ENCODE peak calls at places on chromosomes 11 and 22, in nine cellular contexts. U is activated CD4-positive, alpha-beta T cell treated with anti-CD3 and anti-CD28 coated beads for 24 hours; B is activated gamma-delta T cell; F is astrocyte of the cerebellum; K is progenitor cell of endocrine pancreas; S is T-helper 2 cell; O is spleen; Z is mesendoderm; Y is NCI-H774. J is an unnamed sample.

GRCh38 chr11:48045536-48045935 is 65.2 kb downstream of the PTPRJ start:
- DNase-seq in U (no peak), B (no peak), F (no peak), K (no peak), S (no peak), O (peak), Z (no peak), Y (no peak), J (no peak)

GRCh38 chr22:22377335-22377734 is 131.2 kb downstream of the ZNF280B start:
- DNase-seq in U (no peak), B (no peak), F (no peak), K (no peak), S (no peak), O (no peak), Z (no peak), Y (no peak), J (no peak)

GRCh38 chr11:119673389-119674336 is 55.3 kb downstream of the NECTIN1 start:
- DNase-seq in U (peak), B (no peak), F (no peak), K (no peak), S (no peak), O (peak), Z (no peak), Y (no peak), J (peak)

GRCh38 chr11:11582261-11582701 is 39.5 kb downstream of the GALNT18 start:
- DNase-seq in U (no peak), B (no peak), F (no peak), K (no peak), S (no peak), O (no peak), Z (no peak), Y (no peak), J (no peak)

GRCh38 chr11:130122141-130122575 is 37.4 kb upstream of the ST14 start:
- DNase-seq in U (peak), B (no peak), F (no peak), K (no peak), S (no peak), O (no peak), Z (no peak), Y (no peak), J (no peak)

GRCh38 chr11:19664896-19665548 is 47.6 kb upstream of the NAV2 start:
- DNase-seq in U (no peak), B (no peak), F (no peak), K (no peak), S (no peak), O (no peak), Z (peak), Y (no peak), J (no peak)

GRCh38 chr22:37492428-37493344 is 6.5 kb upstream of the MFNG start:
- DNase-seq in U (peak), B (no peak), F (no peak), K (no peak), S (peak), O (no peak), Z (peak), Y (no peak), J (peak)

GRCh38 chr22:42114721-42115120 is 15.9 kb downstream of the CYP2D6 start:
- DNase-seq in U (no peak), B (no peak), F (no peak), K (no peak), S (no peak), O (no peak), Z (peak), Y (no peak), J (no peak)

GRCh38 chr22:22609271-22609670 is 35.1 kb upstream of the GGTLC2 start:
- DNase-seq in U (no peak), B (no peak), F (no peak), K (no peak), S (no peak), O (no peak), Z (no peak), Y (no peak), J (no peak)

GRCh38 chr11:112511271-112511670 is 250.6 kb upstream of the PLET1 start:
- DNase-seq in U (no peak), B (no peak), F (no peak), K (no peak), S (no peak), O (no peak), Z (no peak), Y (no peak), J (no peak)

GRCh38 chr11:112762686-112763048 is 198.6 kb upstream of the NCAM1 start:
- DNase-seq in U (no peak), B (no peak), F (no peak), K (no peak), S (no peak), O (no peak), Z (no peak), Y (no peak), J (no peak)

GRCh38 chr11:13261600-13262061 is 16.0 kb upstream of the BMAL1 start:
- DNase-seq in U (no peak), B (no peak), F (peak), K (no peak), S (no peak), O (no peak), Z (peak), Y (no peak), J (no peak)

GRCh38 chr22:43862074-43862881 is at the start of gene SULT4A1:
- DNase-seq in U (no peak), B (no peak), F (no peak), K (no peak), S (no peak), O (peak), Z (peak), Y (peak), J (no peak)

GRCh38 chr22:27605390-27605789 is 196.2 kb downstream of the MN1 start:
- DNase-seq in U (no peak), B (no peak), F (no peak), K (no peak), S (no peak), O (peak), Z (no peak), Y (no peak), J (no peak)

GRCh38 chr11:3837793-3838192 is 3.0 kb downstream of the RHOG start:
- DNase-seq in U (no peak), B (no peak), F (no peak), K (no peak), S (no peak), O (peak), Z (no peak), Y (no peak), J (peak)

GRCh38 chr11:128472128-128473110 is 114.9 kb downstream of the ETS1 start:
- DNase-seq in U (no peak), B (no peak), F (no peak), K (no peak), S (no peak), O (no peak), Z (no peak), Y (no peak), J (peak)

GRCh38 chr11:72774499-72774898 is 19.3 kb downstream of the STARD10 start:
- DNase-seq in U (no peak), B (no peak), F (no peak), K (no peak), S (no peak), O (no peak), Z (no peak), Y (no peak), J (no peak)

GRCh38 chr11:34631297-34631696 is 10.4 kb downstream of the EHF start:
- DNase-seq in U (no peak), B (no peak), F (no peak), K (no peak), S (no peak), O (no peak), Z (no peak), Y (no peak), J (no peak)

GRCh38 chr11:56740886-56741285 is 7.6 kb downstream of the OR9G4 start:
- DNase-seq in U (no peak), B (no peak), F (no peak), K (no peak), S (no peak), O (no peak), Z (no peak), Y (no peak), J (no peak)

GRCh38 chr11:63839508-63840355 is 822 bp downstream of the MARK2 start:
- DNase-seq in U (peak), B (peak), F (no peak), K (no peak), S (no peak), O (peak), Z (no peak), Y (no peak), J (peak)

GRCh38 chr11:43751726-43752125 is 71.2 kb downstream of the HSD17B12 start:
- DNase-seq in U (no peak), B (no peak), F (no peak), K (no peak), S (no peak), O (no peak), Z (no peak), Y (no peak), J (no peak)

GRCh38 chr11:27464155-27464759 is 8.3 kb downstream of the LGR4 start:
- DNase-seq in U (no peak), B (no peak), F (no peak), K (no peak), S (no peak), O (no peak), Z (peak), Y (no peak), J (no peak)

GRCh38 chr11:133078591-133079179 is 453.6 kb downstream of the OPCML start:
- DNase-seq in U (no peak), B (no peak), F (peak), K (peak), S (no peak), O (no peak), Z (peak), Y (peak), J (peak)

GRCh38 chr22:35541254-35541748 is 670 bp downstream of the RASD2 start:
- DNase-seq in U (no peak), B (no peak), F (no peak), K (no peak), S (no peak), O (no peak), Z (no peak), Y (no peak), J (no peak)

GRCh38 chr22:37186228-37186996 is 1.6 kb downstream of the C1QTNF6 start:
- DNase-seq in U (no peak), B (no peak), F (peak), K (no peak), S (no peak), O (peak), Z (peak), Y (no peak), J (peak)

GRCh38 chr11:70672991-70673670 is 274.8 kb downstream of the CTTN start:
- DNase-seq in U (no peak), B (no peak), F (no peak), K (no peak), S (no peak), O (no peak), Z (no peak), Y (no peak), J (no peak)

GRCh38 chr22:39574779-39575551 is 4.4 kb downstream of the CACNA1I start:
- DNase-seq in U (no peak), B (no peak), F (peak), K (no peak), S (no peak), O (no peak), Z (peak), Y (no peak), J (no peak)

GRCh38 chr22:19760652-19761002 is at the start of gene TBX1:
- DNase-seq in U (no peak), B (no peak), F (no peak), K (no peak), S (no peak), O (no peak), Z (no peak), Y (no peak), J (no peak)

GRCh38 chr22:33896801-33897620 is 23.3 kb downstream of the LARGE1 start:
- DNase-seq in U (no peak), B (no peak), F (no peak), K (no peak), S (no peak), O (no peak), Z (peak), Y (no peak), J (peak)

GRCh38 chr11:76234704-76235232 is 28.5 kb upstream of the WNT11 start:
- DNase-seq in U (no peak), B (no peak), F (no peak), K (no peak), S (no peak), O (peak), Z (no peak), Y (no peak), J (peak)

GRCh38 chr22:23632178-23632577 is at the start of gene DRICH1:
- DNase-seq in U (no peak), B (no peak), F (no peak), K (no peak), S (no peak), O (no peak), Z (no peak), Y (no peak), J (no peak)

GRCh38 chr22:44917372-44918165 is 92.2 kb downstream of the PHF21B start:
- DNase-seq in U (no peak), B (no peak), F (no peak), K (no peak), S (no peak), O (peak), Z (no peak), Y (no peak), J (no peak)

GRCh38 chr11:115499891-115500290 is 4.3 kb downstream of the CADM1 start:
- DNase-seq in U (no peak), B (no peak), F (no peak), K (no peak), S (no peak), O (no peak), Z (no peak), Y (no peak), J (no peak)

GRCh38 chr11:59573216-59573615 is 42.4 kb downstream of the OSBP start:
- DNase-seq in U (no peak), B (no peak), F (peak), K (no peak), S (no peak), O (no peak), Z (no peak), Y (no peak), J (no peak)

GRCh38 chr11:74465291-74465708 is 2.0 kb downstream of the KCNE3 start:
- DNase-seq in U (no peak), B (no peak), F (no peak), K (no peak), S (no peak), O (no peak), Z (no peak), Y (no peak), J (no peak)

GRCh38 chr22:41181349-41182241 is 23.5 kb upstream of the L3MBTL2 start:
- DNase-seq in U (no peak), B (no peak), F (no peak), K (no peak), S (no peak), O (no peak), Z (peak), Y (no peak), J (no peak)

GRCh38 chr11:115368616-115369015 is 135.6 kb downstream of the CADM1 start:
- DNase-seq in U (no peak), B (no peak), F (no peak), K (no peak), S (no peak), O (no peak), Z (no peak), Y (no peak), J (no peak)

GRCh38 chr11:88411265-88411664 is 73.7 kb upstream of the CTSC start:
- DNase-seq in U (no peak), B (no peak), F (peak), K (no peak), S (no peak), O (no peak), Z (no peak), Y (no peak), J (no peak)

GRCh38 chr11:7677071-7677470 is 3.8 kb upstream of the CYB5R2 start:
- DNase-seq in U (no peak), B (no peak), F (peak), K (no peak), S (no peak), O (no peak), Z (peak), Y (no peak), J (no peak)

GRCh38 chr11:12724301-12725046 is 50.3 kb downstream of the TEAD1 start:
- DNase-seq in U (no peak), B (no peak), F (peak), K (no peak), S (no peak), O (no peak), Z (peak), Y (peak), J (no peak)

J was measured in GM13976.